ENCODE peak calls at places on chromosomes 12 and 14, in five cellular contexts. One of them, this sample, is unnamed.

GRCh38 chr14:91519239-91520036 is 9.3 kb upstream of the PPP4R3A start:
- DNase-seq in cardiac muscle cell: no peak
- DNase-seq in heart right ventricle: no peak
- DNase-seq in substantia nigra: no peak
- DNase-seq in upper lobe of right lung: no peak
- DNase-seq in this sample: no peak

GRCh38 chr14:67566908-67567307 is 33.2 kb downstream of the PIGH start:
- DNase-seq in heart right ventricle: no peak
- DNase-seq in upper lobe of right lung: peak; percentile 35
- DNase-seq in substantia nigra: peak; percentile 25
- DNase-seq in cardiac muscle cell: no peak
- DNase-seq in this sample: no peak

GRCh38 chr14:76584271-76584702 is 177.0 kb upstream of the VASH1 start:
- DNase-seq in upper lobe of right lung: no peak
- DNase-seq in heart right ventricle: no peak
- DNase-seq in cardiac muscle cell: no peak
- DNase-seq in substantia nigra: no peak
- DNase-seq in this sample: no peak

GRCh38 chr12:118102070-118102469 is 1.7 kb downstream of the VSIG10 start:
- DNase-seq in cardiac muscle cell: no peak
- DNase-seq in upper lobe of right lung: no peak
- DNase-seq in heart right ventricle: no peak
- DNase-seq in substantia nigra: no peak
- DNase-seq in this sample: peak; percentile 29

GRCh38 chr14:24077086-24077485 is 5.7 kb downstream of the CPNE6 start:
- DNase-seq in upper lobe of right lung: no peak
- DNase-seq in cardiac muscle cell: no peak
- DNase-seq in heart right ventricle: no peak
- DNase-seq in substantia nigra: no peak
- DNase-seq in this sample: no peak

GRCh38 chr14:98957211-98958047 is 314.6 kb downstream of the BCL11B start:
- DNase-seq in substantia nigra: peak; percentile 5
- DNase-seq in heart right ventricle: peak; percentile 32
- DNase-seq in upper lobe of right lung: no peak
- DNase-seq in cardiac muscle cell: no peak
- DNase-seq in this sample: peak; percentile 70

GRCh38 chr12:69570000-69570516 is 15.2 kb upstream of the CCT2 start:
- DNase-seq in cardiac muscle cell: no peak
- DNase-seq in heart right ventricle: no peak
- DNase-seq in upper lobe of right lung: no peak
- DNase-seq in substantia nigra: no peak
- DNase-seq in this sample: peak; percentile 33

GRCh38 chr12:126676426-126676825 is 1590.5 kb upstream of the TMEM132C start:
- DNase-seq in upper lobe of right lung: no peak
- DNase-seq in cardiac muscle cell: no peak
- DNase-seq in heart right ventricle: no peak
- DNase-seq in substantia nigra: no peak
- DNase-seq in this sample: no peak

GRCh38 chr12:112900298-112901145 is 6.2 kb upstream of the OAS1 start:
- DNase-seq in heart right ventricle: no peak
- DNase-seq in upper lobe of right lung: no peak
- DNase-seq in substantia nigra: no peak
- DNase-seq in cardiac muscle cell: peak; percentile 19
- DNase-seq in this sample: no peak

GRCh38 chr12:98743362-98743953 is 98.4 kb downstream of the APAF1 start:
- DNase-seq in substantia nigra: peak; percentile 48
- DNase-seq in cardiac muscle cell: peak; percentile 48
- DNase-seq in heart right ventricle: no peak
- DNase-seq in upper lobe of right lung: no peak
- DNase-seq in this sample: no peak

GRCh38 chr12:85441740-85442139 is 161.7 kb downstream of the ALX1 start:
- DNase-seq in substantia nigra: no peak
- DNase-seq in cardiac muscle cell: no peak
- DNase-seq in heart right ventricle: no peak
- DNase-seq in upper lobe of right lung: no peak
- DNase-seq in this sample: no peak

GRCh38 chr14:75972729-75973480 is 8.9 kb downstream of the TGFB3 start:
- DNase-seq in cardiac muscle cell: peak; percentile 44
- DNase-seq in substantia nigra: no peak
- DNase-seq in heart right ventricle: no peak
- DNase-seq in upper lobe of right lung: no peak
- DNase-seq in this sample: no peak

GRCh38 chr12:112466011-112466422 is 47.3 kb downstream of the PTPN11 start:
- DNase-seq in cardiac muscle cell: no peak
- DNase-seq in upper lobe of right lung: no peak
- DNase-seq in substantia nigra: no peak
- DNase-seq in heart right ventricle: no peak
- DNase-seq in this sample: no peak

GRCh38 chr12:89793946-89794345 is 85.3 kb upstream of the ATP2B1 start:
- DNase-seq in cardiac muscle cell: no peak
- DNase-seq in substantia nigra: no peak
- DNase-seq in heart right ventricle: no peak
- DNase-seq in upper lobe of right lung: no peak
- DNase-seq in this sample: no peak

GRCh38 chr12:110370732-110371141 is 32.8 kb downstream of the ANAPC7 start:
- DNase-seq in substantia nigra: no peak
- DNase-seq in cardiac muscle cell: no peak
- DNase-seq in heart right ventricle: no peak
- DNase-seq in upper lobe of right lung: no peak
- DNase-seq in this sample: peak; percentile 90

GRCh38 chr12:62711626-62712305 is 223.2 kb downstream of the PPM1H start:
- DNase-seq in heart right ventricle: no peak
- DNase-seq in substantia nigra: no peak
- DNase-seq in cardiac muscle cell: no peak
- DNase-seq in upper lobe of right lung: no peak
- DNase-seq in this sample: no peak

GRCh38 chr12:123267991-123268843 is 3.4 kb downstream of the CDK2AP1 start:
- DNase-seq in substantia nigra: peak; percentile 79
- DNase-seq in heart right ventricle: peak; percentile 46
- DNase-seq in cardiac muscle cell: no peak
- DNase-seq in upper lobe of right lung: peak; percentile 70
- DNase-seq in this sample: no peak

GRCh38 chr14:42143114-42143513 is 536.4 kb downstream of the LRFN5 start:
- DNase-seq in heart right ventricle: no peak
- DNase-seq in cardiac muscle cell: no peak
- DNase-seq in upper lobe of right lung: no peak
- DNase-seq in substantia nigra: no peak
- DNase-seq in this sample: no peak

GRCh38 chr12:27048822-27049752 is 26.7 kb downstream of the MED21 start:
- DNase-seq in substantia nigra: no peak
- DNase-seq in cardiac muscle cell: no peak
- DNase-seq in heart right ventricle: no peak
- DNase-seq in upper lobe of right lung: no peak
- DNase-seq in this sample: no peak

GRCh38 chr12:121490401-121491257 is 90.2 kb downstream of the KDM2B start:
- DNase-seq in upper lobe of right lung: no peak
- DNase-seq in substantia nigra: no peak
- DNase-seq in heart right ventricle: no peak
- DNase-seq in cardiac muscle cell: no peak
- DNase-seq in this sample: no peak

GRCh38 chr12:53128780-53129747 is 25.8 kb downstream of the SOAT2 start:
- DNase-seq in heart right ventricle: no peak
- DNase-seq in cardiac muscle cell: no peak
- DNase-seq in upper lobe of right lung: no peak
- DNase-seq in substantia nigra: no peak
- DNase-seq in this sample: no peak

GRCh38 chr12:89949457-89950195 is 241.0 kb upstream of the ATP2B1 start:
- DNase-seq in cardiac muscle cell: peak; percentile 45
- DNase-seq in heart right ventricle: no peak
- DNase-seq in upper lobe of right lung: no peak
- DNase-seq in substantia nigra: no peak
- DNase-seq in this sample: peak; percentile 31

GRCh38 chr12:132555686-132556085 is 54.7 kb downstream of the LRCOL1 start:
- DNase-seq in substantia nigra: no peak
- DNase-seq in upper lobe of right lung: no peak
- DNase-seq in cardiac muscle cell: no peak
- DNase-seq in heart right ventricle: no peak
- DNase-seq in this sample: no peak

GRCh38 chr12:117047810-117048584 is 51.2 kb downstream of the TESC start:
- DNase-seq in upper lobe of right lung: no peak
- DNase-seq in cardiac muscle cell: peak; percentile 89
- DNase-seq in heart right ventricle: peak; percentile 66
- DNase-seq in substantia nigra: no peak
- DNase-seq in this sample: no peak

GRCh38 chr12:113403435-113404415 is at the start of gene SDS:
- DNase-seq in upper lobe of right lung: no peak
- DNase-seq in cardiac muscle cell: no peak
- DNase-seq in heart right ventricle: peak; percentile 65
- DNase-seq in substantia nigra: peak; percentile 77
- DNase-seq in this sample: no peak

GRCh38 chr12:15151141-15152091 is 69.8 kb downstream of the RERG start:
- DNase-seq in upper lobe of right lung: no peak
- DNase-seq in heart right ventricle: no peak
- DNase-seq in substantia nigra: no peak
- DNase-seq in cardiac muscle cell: peak; percentile 46
- DNase-seq in this sample: no peak

GRCh38 chr12:57834086-57834876 is 12.2 kb downstream of the CTDSP2 start:
- DNase-seq in cardiac muscle cell: no peak
- DNase-seq in substantia nigra: no peak
- DNase-seq in upper lobe of right lung: no peak
- DNase-seq in heart right ventricle: no peak
- DNase-seq in this sample: no peak

GRCh38 chr14:69695664-69696527 is 71.0 kb upstream of the SRSF5 start:
- DNase-seq in substantia nigra: peak; percentile 50
- DNase-seq in upper lobe of right lung: no peak
- DNase-seq in cardiac muscle cell: peak; percentile 39
- DNase-seq in heart right ventricle: no peak
- DNase-seq in this sample: no peak

GRCh38 chr14:41280745-41281144 is 325.9 kb upstream of the LRFN5 start:
- DNase-seq in upper lobe of right lung: no peak
- DNase-seq in substantia nigra: no peak
- DNase-seq in heart right ventricle: no peak
- DNase-seq in cardiac muscle cell: peak; percentile 7
- DNase-seq in this sample: no peak

GRCh38 chr12:12941450-12942350 is 10.3 kb downstream of the GPRC5D start:
- DNase-seq in substantia nigra: no peak
- DNase-seq in cardiac muscle cell: no peak
- DNase-seq in upper lobe of right lung: no peak
- DNase-seq in heart right ventricle: no peak
- DNase-seq in this sample: no peak

GRCh38 chr12:117119592-117120198 is 20.5 kb upstream of the TESC start:
- DNase-seq in upper lobe of right lung: peak; percentile 27
- DNase-seq in heart right ventricle: no peak
- DNase-seq in cardiac muscle cell: peak; percentile 63
- DNase-seq in substantia nigra: peak; percentile 8
- DNase-seq in this sample: no peak

GRCh38 chr14:93744876-93745275 is 43.4 kb downstream of the PRIMA1 start:
- DNase-seq in heart right ventricle: no peak
- DNase-seq in cardiac muscle cell: no peak
- DNase-seq in upper lobe of right lung: no peak
- DNase-seq in substantia nigra: no peak
- DNase-seq in this sample: no peak

GRCh38 chr12:131091976-131092691 is 138.4 kb downstream of the ADGRD1 start:
- DNase-seq in cardiac muscle cell: no peak
- DNase-seq in upper lobe of right lung: peak; percentile 54
- DNase-seq in substantia nigra: no peak
- DNase-seq in heart right ventricle: peak; percentile 17
- DNase-seq in this sample: no peak

DNA sequence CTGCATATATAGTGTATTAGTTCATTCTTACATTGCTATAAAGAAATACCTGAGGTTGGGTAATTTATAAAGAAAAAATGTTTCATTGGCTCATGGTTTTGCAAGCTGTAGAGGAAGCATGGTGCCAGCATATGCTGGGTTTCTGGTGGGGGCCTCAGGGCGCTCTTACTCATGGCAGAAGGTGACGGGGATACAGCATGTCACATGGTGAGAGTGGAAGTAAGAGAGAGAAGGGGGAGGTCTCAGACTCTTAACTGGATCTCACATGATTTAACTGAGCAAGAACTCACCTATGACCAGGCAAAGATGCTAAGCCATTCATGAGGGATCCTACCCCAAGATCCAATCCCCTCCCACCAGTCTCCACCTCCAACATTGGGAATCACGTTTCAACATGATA is 15.9 kb upstream of the PAWR start:
- DNase-seq in upper lobe of right lung: no peak
- DNase-seq in cardiac muscle cell: no peak
- DNase-seq in substantia nigra: no peak
- DNase-seq in heart right ventricle: no peak
- DNase-seq in this sample: peak; percentile 80
- H3K27ac ChIP-seq in upper lobe of right lung: no peak overlapping the region
- H3K27ac ChIP-seq in cardiac muscle cell: no peak overlapping the region
- H3K27ac ChIP-seq in substantia nigra: no peak overlapping the region
- H3K27ac ChIP-seq in heart right ventricle: no peak overlapping the region
- H3K27ac ChIP-seq in this sample: peak overlapping the region; percentile 68

GRCh38 chr14:73467377-73467776 is 9.0 kb upstream of the NUMB start:
- DNase-seq in substantia nigra: no peak
- DNase-seq in cardiac muscle cell: no peak
- DNase-seq in heart right ventricle: no peak
- DNase-seq in upper lobe of right lung: peak; percentile 73
- DNase-seq in this sample: no peak
- H3K27ac ChIP-seq in substantia nigra: no peak overlapping the region
- H3K27ac ChIP-seq in cardiac muscle cell: no peak overlapping the region
- H3K27ac ChIP-seq in heart right ventricle: no peak overlapping the region
- H3K27ac ChIP-seq in upper lobe of right lung: peak overlapping the region; percentile 82
- H3K27ac ChIP-seq in this sample: no peak overlapping the region

DNA sequence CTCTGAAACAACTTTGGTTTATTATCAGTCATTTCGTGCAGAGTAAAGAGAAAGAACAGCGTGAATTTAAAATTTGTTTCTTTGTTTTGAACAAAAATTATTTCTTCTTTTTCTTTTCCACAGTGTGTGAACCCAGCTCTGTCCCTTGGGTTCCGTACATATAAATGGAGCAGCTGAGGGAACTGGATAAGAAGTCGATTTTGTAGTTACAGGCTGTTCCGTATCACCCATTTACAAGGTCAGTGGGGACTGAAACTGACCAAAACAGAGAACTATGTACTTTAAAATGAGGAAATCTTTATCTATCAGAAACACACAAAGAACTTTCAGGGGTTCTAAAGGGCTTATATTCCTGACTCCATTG is 8.6 kb upstream of the TUBA1C start:
- DNase-seq in cardiac muscle cell: no peak
- DNase-seq in substantia nigra: no peak
- DNase-seq in upper lobe of right lung: no peak
- DNase-seq in heart right ventricle: no peak
- DNase-seq in this sample: no peak
- H3K27ac ChIP-seq in cardiac muscle cell: no peak overlapping the region
- H3K27ac ChIP-seq in substantia nigra: no peak overlapping the region
- H3K27ac ChIP-seq in upper lobe of right lung: no peak overlapping the region
- H3K27ac ChIP-seq in heart right ventricle: peak overlapping the region; percentile 42
- H3K27ac ChIP-seq in this sample: no peak overlapping the region

GRCh38 chr14:38255408-38255672 is 553 bp downstream of the CLEC14A start:
- DNase-seq in upper lobe of right lung: peak; percentile 66
- DNase-seq in substantia nigra: no peak
- DNase-seq in heart right ventricle: no peak
- DNase-seq in cardiac muscle cell: no peak
- DNase-seq in this sample: no peak

GRCh38 chr14:38256358-38256840 is 506 bp upstream of the CLEC14A start:
- DNase-seq in heart right ventricle: peak; percentile 26
- DNase-seq in substantia nigra: no peak
- DNase-seq in cardiac muscle cell: no peak
- DNase-seq in upper lobe of right lung: no peak
- DNase-seq in this sample: no peak

GRCh38 chr14:38254565-38255407 is 1.1 kb downstream of the CLEC14A start:
- DNase-seq in upper lobe of right lung: no peak
- DNase-seq in substantia nigra: no peak
- DNase-seq in heart right ventricle: peak; percentile 25
- DNase-seq in cardiac muscle cell: peak; percentile 56
- DNase-seq in this sample: no peak

GRCh38 chr14:38257500-38257899 is 1.6 kb upstream of the CLEC14A start:
- DNase-seq in substantia nigra: no peak
- DNase-seq in cardiac muscle cell: no peak
- DNase-seq in upper lobe of right lung: no peak
- DNase-seq in heart right ventricle: no peak
- DNase-seq in this sample: no peak

GRCh38 chr14:38255673-38256357 is at the start of gene CLEC14A:
- DNase-seq in substantia nigra: no peak
- DNase-seq in cardiac muscle cell: peak; percentile 5
- DNase-seq in heart right ventricle: peak; percentile 86
- DNase-seq in upper lobe of right lung: peak; percentile 70
- DNase-seq in this sample: no peak
- H3K27ac ChIP-seq in substantia nigra: no peak within 1 kb of the TSS
- H3K27ac ChIP-seq in cardiac muscle cell: no peak within 1 kb of the TSS
- H3K27ac ChIP-seq in heart right ventricle: peak within 1 kb of the TSS; percentile 99
- H3K27ac ChIP-seq in upper lobe of right lung: peak within 1 kb of the TSS; percentile 87
- H3K27ac ChIP-seq in this sample: no peak within 1 kb of the TSS